ENCODE peak calls at places on chromosomes 5 and 9, in nine cellular contexts. One of them, this sample, is unnamed.

GRCh38 chr5:160039810-160040470 is 31.0 kb downstream of the TTC1 start:
- DNase-seq in ovary: no peak
- DNase-seq in activated T-helper 1 cell treated with anti-CD3 and anti-CD28 coated beads, Interleukin-2, amount 50 U/mL, for 16 hours: no peak
- DNase-seq in activated T-cell treated with anti-CD3 and anti-CD28 coated beads, Interleukin-2, amount 50 U/mL, for 72 hours: no peak
- DNase-seq in endothelial cell: no peak
- DNase-seq in ELF-1: no peak
- DNase-seq in posterior vena cava: no peak
- DNase-seq in HT-29: no peak
- DNase-seq in endothelial cell of umbilical vein: peak
- DNase-seq in this sample: no peak

GRCh38 chr5:32193591-32193990 is 19.5 kb upstream of the GOLPH3 start:
- DNase-seq in ovary: peak
- DNase-seq in activated T-helper 1 cell treated with anti-CD3 and anti-CD28 coated beads, Interleukin-2, amount 50 U/mL, for 16 hours: no peak
- DNase-seq in activated T-cell treated with anti-CD3 and anti-CD28 coated beads, Interleukin-2, amount 50 U/mL, for 72 hours: no peak
- DNase-seq in endothelial cell: no peak
- DNase-seq in ELF-1: no peak
- DNase-seq in posterior vena cava: peak
- DNase-seq in HT-29: peak
- DNase-seq in endothelial cell of umbilical vein: peak
- DNase-seq in this sample: peak

GRCh38 chr5:143698534-143698933 is 113.4 kb upstream of the HMHB1 start:
- DNase-seq in ovary: no peak
- DNase-seq in activated T-helper 1 cell treated with anti-CD3 and anti-CD28 coated beads, Interleukin-2, amount 50 U/mL, for 16 hours: no peak
- DNase-seq in activated T-cell treated with anti-CD3 and anti-CD28 coated beads, Interleukin-2, amount 50 U/mL, for 72 hours: no peak
- DNase-seq in endothelial cell: no peak
- DNase-seq in ELF-1: no peak
- DNase-seq in posterior vena cava: no peak
- DNase-seq in HT-29: no peak
- DNase-seq in endothelial cell of umbilical vein: no peak
- DNase-seq in this sample: no peak

GRCh38 chr5:540215-541147 is 16.2 kb upstream of the SLC9A3 start:
- DNase-seq in ovary: no peak
- DNase-seq in activated T-helper 1 cell treated with anti-CD3 and anti-CD28 coated beads, Interleukin-2, amount 50 U/mL, for 16 hours: no peak
- DNase-seq in activated T-cell treated with anti-CD3 and anti-CD28 coated beads, Interleukin-2, amount 50 U/mL, for 72 hours: no peak
- DNase-seq in endothelial cell: no peak
- DNase-seq in ELF-1: no peak
- DNase-seq in posterior vena cava: peak
- DNase-seq in HT-29: no peak
- DNase-seq in endothelial cell of umbilical vein: no peak
- DNase-seq in this sample: peak

GRCh38 chr5:61059499-61059898 is 102.8 kb downstream of the SMIM15 start:
- DNase-seq in ovary: no peak
- DNase-seq in activated T-helper 1 cell treated with anti-CD3 and anti-CD28 coated beads, Interleukin-2, amount 50 U/mL, for 16 hours: no peak
- DNase-seq in activated T-cell treated with anti-CD3 and anti-CD28 coated beads, Interleukin-2, amount 50 U/mL, for 72 hours: no peak
- DNase-seq in endothelial cell: no peak
- DNase-seq in ELF-1: no peak
- DNase-seq in posterior vena cava: no peak
- DNase-seq in HT-29: no peak
- DNase-seq in endothelial cell of umbilical vein: no peak
- DNase-seq in this sample: no peak

GRCh38 chr9:101397746-101398334 is 578 bp downstream of the MRPL50 start:
- DNase-seq in ovary: no peak
- DNase-seq in activated T-helper 1 cell treated with anti-CD3 and anti-CD28 coated beads, Interleukin-2, amount 50 U/mL, for 16 hours: no peak
- DNase-seq in activated T-cell treated with anti-CD3 and anti-CD28 coated beads, Interleukin-2, amount 50 U/mL, for 72 hours: no peak
- DNase-seq in endothelial cell: no peak
- DNase-seq in ELF-1: no peak
- DNase-seq in posterior vena cava: no peak
- DNase-seq in HT-29: no peak
- DNase-seq in endothelial cell of umbilical vein: no peak
- DNase-seq in this sample: no peak

GRCh38 chr5:61686491-61687257 is 354.6 kb downstream of the ZSWIM6 start:
- DNase-seq in ovary: no peak
- DNase-seq in activated T-helper 1 cell treated with anti-CD3 and anti-CD28 coated beads, Interleukin-2, amount 50 U/mL, for 16 hours: no peak
- DNase-seq in activated T-cell treated with anti-CD3 and anti-CD28 coated beads, Interleukin-2, amount 50 U/mL, for 72 hours: no peak
- DNase-seq in endothelial cell: no peak
- DNase-seq in ELF-1: no peak
- DNase-seq in posterior vena cava: no peak
- DNase-seq in HT-29: no peak
- DNase-seq in endothelial cell of umbilical vein: peak
- DNase-seq in this sample: no peak

GRCh38 chr9:129453734-129454133 is 167.2 kb downstream of the C9orf50 start:
- DNase-seq in ovary: no peak
- DNase-seq in activated T-helper 1 cell treated with anti-CD3 and anti-CD28 coated beads, Interleukin-2, amount 50 U/mL, for 16 hours: no peak
- DNase-seq in activated T-cell treated with anti-CD3 and anti-CD28 coated beads, Interleukin-2, amount 50 U/mL, for 72 hours: no peak
- DNase-seq in endothelial cell: no peak
- DNase-seq in ELF-1: no peak
- DNase-seq in posterior vena cava: no peak
- DNase-seq in HT-29: no peak
- DNase-seq in endothelial cell of umbilical vein: no peak
- DNase-seq in this sample: no peak

GRCh38 chr9:76136986-76137385 is 246.5 kb downstream of the PCSK5 start:
- DNase-seq in ovary: peak
- DNase-seq in activated T-helper 1 cell treated with anti-CD3 and anti-CD28 coated beads, Interleukin-2, amount 50 U/mL, for 16 hours: no peak
- DNase-seq in activated T-cell treated with anti-CD3 and anti-CD28 coated beads, Interleukin-2, amount 50 U/mL, for 72 hours: no peak
- DNase-seq in endothelial cell: no peak
- DNase-seq in ELF-1: peak
- DNase-seq in posterior vena cava: no peak
- DNase-seq in HT-29: peak
- DNase-seq in endothelial cell of umbilical vein: peak
- DNase-seq in this sample: no peak

GRCh38 chr5:151661968-151662732 is 24.6 kb downstream of the SPARC start:
- DNase-seq in ovary: no peak
- DNase-seq in activated T-helper 1 cell treated with anti-CD3 and anti-CD28 coated beads, Interleukin-2, amount 50 U/mL, for 16 hours: no peak
- DNase-seq in activated T-cell treated with anti-CD3 and anti-CD28 coated beads, Interleukin-2, amount 50 U/mL, for 72 hours: no peak
- DNase-seq in endothelial cell: no peak
- DNase-seq in ELF-1: no peak
- DNase-seq in posterior vena cava: no peak
- DNase-seq in HT-29: no peak
- DNase-seq in endothelial cell of umbilical vein: peak
- DNase-seq in this sample: no peak

GRCh38 chr9:134605969-134606363 is 35.6 kb upstream of the COL5A1 start:
- DNase-seq in ovary: no peak
- DNase-seq in activated T-helper 1 cell treated with anti-CD3 and anti-CD28 coated beads, Interleukin-2, amount 50 U/mL, for 16 hours: no peak
- DNase-seq in activated T-cell treated with anti-CD3 and anti-CD28 coated beads, Interleukin-2, amount 50 U/mL, for 72 hours: no peak
- DNase-seq in endothelial cell: no peak
- DNase-seq in ELF-1: no peak
- DNase-seq in posterior vena cava: no peak
- DNase-seq in HT-29: no peak
- DNase-seq in endothelial cell of umbilical vein: no peak
- DNase-seq in this sample: no peak

This sample was measured in left ventricle myocardium superior.